ENCODE peak calls at places on chromosomes 13 and 19, in six cellular contexts. F, T, X, K, Z and V are unnamed samples.

GRCh38 chr13:49295231-49295630 is 47.5 kb downstream of the CDADC1 start:
- DNase-seq in F (no peak), T (no peak), X (no peak), K (no peak), Z (no peak), V (no peak)

GRCh38 chr13:28489536-28489935 is 5.4 kb downstream of the FLT1 start:
- DNase-seq in F (no peak), T (no peak), X (no peak), K (no peak), Z (no peak), V (no peak)

GRCh38 chr13:33286143-33286542 is 588 bp upstream of the STARD13 start:
- DNase-seq in F (no peak), T (no peak), X (no peak), K (no peak), Z (no peak), V (no peak)

GRCh38 chr19:16541526-16542044 is 652 bp downstream of the CHERP start:
- DNase-seq in F (no peak), T (peak), X (no peak), K (no peak), Z (no peak), V (no peak)

GRCh38 chr19:6066661-6067646 is 43.3 kb downstream of the RFX2 start:
- DNase-seq in F (peak), T (peak), X (no peak), K (no peak), Z (peak), V (peak)

GRCh38 chr19:49155830-49156346 is 692 bp upstream of the HRC start:
- DNase-seq in F (no peak), T (peak), X (no peak), K (no peak), Z (no peak), V (no peak)

GRCh38 chr19:33938821-33939220 is 142.2 kb downstream of the KCTD15 start:
- DNase-seq in F (no peak), T (no peak), X (no peak), K (no peak), Z (no peak), V (no peak)

GRCh38 chr19:54164369-54165068 is 5.0 kb upstream of the LENG1 start:
- DNase-seq in F (no peak), T (peak), X (peak), K (no peak), Z (peak), V (peak)

GRCh38 chr13:78655906-78656305 is 3.0 kb downstream of the OBI1 start:
- DNase-seq in F (no peak), T (no peak), X (no peak), K (no peak), Z (no peak), V (no peak)

GRCh38 chr13:22800726-22801401 is 379.9 kb upstream of the SGCG start:
- DNase-seq in F (no peak), T (no peak), X (no peak), K (no peak), Z (peak), V (no peak)

GRCh38 chr13:51035469-51035868 is 75.6 kb downstream of the C13orf42 start:
- DNase-seq in F (no peak), T (no peak), X (no peak), K (no peak), Z (no peak), V (no peak)

GRCh38 chr19:35596366-35596999 is 10.5 kb downstream of the PMIS2 start:
- DNase-seq in F (no peak), T (no peak), X (no peak), K (no peak), Z (no peak), V (peak)

GRCh38 chr19:41774515-41774980 is 19.2 kb downstream of the CEACAM6 start:
- DNase-seq in F (no peak), T (no peak), X (peak), K (no peak), Z (no peak), V (peak)

GRCh38 chr13:27573265-27573664 is 47.1 kb downstream of the LNX2 start:
- DNase-seq in F (no peak), T (no peak), X (no peak), K (peak), Z (no peak), V (peak)

GRCh38 chr19:55080121-55080914 is 4.6 kb downstream of the EPS8L1 start:
- DNase-seq in F (no peak), T (peak), X (peak), K (peak), Z (peak), V (peak)

GRCh38 chr19:13790354-13790753 is 4.9 kb upstream of the ZSWIM4 start:
- DNase-seq in F (no peak), T (no peak), X (no peak), K (no peak), Z (no peak), V (no peak)

GRCh38 chr19:7255119-7255518 is 39.1 kb downstream of the INSR start:
- DNase-seq in F (no peak), T (no peak), X (no peak), K (no peak), Z (peak), V (no peak)

GRCh38 chr13:32390048-32390447 is 37.9 kb downstream of the N4BP2L1 start:
- DNase-seq in F (no peak), T (no peak), X (no peak), K (no peak), Z (no peak), V (no peak)